ENCODE peak calls at places on chromosome 14, in seven cellular contexts. G is NCI-H1092 treated with DMSO at 0.1 percent for 48 hours; I is GM12865; Z is T47D; W is activated naive CD8-positive, alpha-beta T cell treated with anti-CD3 and anti-CD28 coated beads, Interleukin-2, amount 50 U/mL, for 24 hours; Q is HuH-7.5; Y is BJ. R is an unnamed sample.

GRCh38 chr14:68278568-68279436 is 459.2 kb downstream of the RAD51B start:
- DNase-seq in G (no peak), I (peak), Z (no peak), W (no peak), Q (no peak), Y (peak), R (no peak)

GRCh38 chr14:66117600-66117999 is 368.6 kb upstream of the CCDC196 start:
- DNase-seq in G (no peak), I (no peak), Z (peak), W (no peak), Q (no peak), Y (no peak), R (no peak)

GRCh38 chr14:55270832-55271571 is at the start of gene FBXO34:
- DNase-seq in G (peak), I (peak), Z (peak), W (peak), Q (peak), Y (peak), R (peak)

GRCh38 chr14:61744239-61744638 is 18.0 kb upstream of the SNAPC1 start:
- DNase-seq in G (no peak), I (no peak), Z (no peak), W (no peak), Q (no peak), Y (no peak), R (no peak)

GRCh38 chr14:91611528-91611927 is 101.4 kb upstream of the PPP4R3A start:
- DNase-seq in G (no peak), I (no peak), Z (no peak), W (no peak), Q (no peak), Y (no peak), R (no peak)

GRCh38 chr14:33767721-33768457 is 183.0 kb downstream of the EGLN3 start:
- DNase-seq in G (no peak), I (no peak), Z (no peak), W (no peak), Q (no peak), Y (no peak), R (no peak)

GRCh38 chr14:96466918-96467317 is 35.3 kb upstream of the PAPOLA start:
- DNase-seq in G (no peak), I (no peak), Z (no peak), W (no peak), Q (no peak), Y (no peak), R (no peak)

GRCh38 chr14:69328765-69329164 is 68.8 kb downstream of the GALNT16 start:
- DNase-seq in G (peak), I (no peak), Z (no peak), W (no peak), Q (no peak), Y (no peak), R (no peak)

GRCh38 chr14:88013750-88014349 is 8.9 kb downstream of the GPR65 start:
- DNase-seq in G (peak), I (peak), Z (peak), W (no peak), Q (peak), Y (no peak), R (no peak)

GRCh38 chr14:79011091-79011919 is 841.1 kb downstream of the NRXN3 start:
- DNase-seq in G (peak), I (peak), Z (peak), W (no peak), Q (no peak), Y (peak), R (peak)

GRCh38 chr14:99675381-99675835 is 8.7 kb upstream of the CYP46A1 start:
- DNase-seq in G (no peak), I (no peak), Z (no peak), W (no peak), Q (no peak), Y (no peak), R (no peak)

GRCh38 chr14:22510527-22511110 is 78.4 kb downstream of the DAD1 start:
- DNase-seq in G (no peak), I (peak), Z (no peak), W (no peak), Q (no peak), Y (peak), R (no peak)

GRCh38 chr14:104799657-104800599 is 973 bp upstream of the ZBTB42 start:
- DNase-seq in G (peak), I (peak), Z (peak), W (peak), Q (peak), Y (no peak), R (no peak)

GRCh38 chr14:24481622-24482324 is 26.3 kb downstream of the CMA1 start:
- DNase-seq in G (peak), I (peak), Z (peak), W (peak), Q (peak), Y (no peak), R (no peak)

GRCh38 chr14:60775296-60775695 is 40.7 kb downstream of the MNAT1 start:
- DNase-seq in G (no peak), I (no peak), Z (no peak), W (no peak), Q (no peak), Y (peak), R (no peak)

GRCh38 chr14:71175491-71175890 is 268.2 kb downstream of the PCNX1 start:
- DNase-seq in G (no peak), I (no peak), Z (no peak), W (no peak), Q (no peak), Y (no peak), R (no peak)

GRCh38 chr14:36952702-36953101 is 219.7 kb downstream of the SLC25A21 start:
- DNase-seq in G (no peak), I (no peak), Z (no peak), W (no peak), Q (no peak), Y (peak), R (no peak)

GRCh38 chr14:105322791-105323556 is 8.4 kb downstream of the PACS2 start:
- DNase-seq in G (no peak), I (no peak), Z (no peak), W (no peak), Q (no peak), Y (no peak), R (no peak)

GRCh38 chr14:30569216-30569902 is 10.4 kb downstream of the G2E3 start:
- DNase-seq in G (no peak), I (no peak), Z (no peak), W (no peak), Q (no peak), Y (no peak), R (no peak)

GRCh38 chr14:103581206-103581605 is 18.4 kb downstream of the COA8 start:
- DNase-seq in G (no peak), I (no peak), Z (no peak), W (no peak), Q (no peak), Y (no peak), R (no peak)

GRCh38 chr14:23861666-23862065 is 91.9 kb upstream of the DHRS4 start:
- DNase-seq in G (no peak), I (no peak), Z (no peak), W (no peak), Q (no peak), Y (no peak), R (no peak)

GRCh38 chr14:36424478-36425102 is 95.4 kb downstream of the NKX2-1 start:
- DNase-seq in G (peak), I (no peak), Z (no peak), W (no peak), Q (no peak), Y (no peak), R (peak)

GRCh38 chr14:25841226-25841625 is 756.6 kb downstream of the NOVA1 start:
- DNase-seq in G (no peak), I (no peak), Z (no peak), W (no peak), Q (no peak), Y (no peak), R (no peak)

GRCh38 chr14:30840086-30840779 is 34.1 kb upstream of the COCH start:
- DNase-seq in G (no peak), I (no peak), Z (no peak), W (no peak), Q (no peak), Y (no peak), R (no peak)

GRCh38 chr14:65128096-65128495 is 25.8 kb upstream of the MAX start:
- DNase-seq in G (no peak), I (no peak), Z (no peak), W (no peak), Q (no peak), Y (peak), R (no peak)

GRCh38 chr14:55077155-55077554 is 25.7 kb downstream of the MAPK1IP1L start:
- DNase-seq in G (no peak), I (peak), Z (no peak), W (no peak), Q (no peak), Y (no peak), R (no peak)

GRCh38 chr14:95256776-95257060 is 63.0 kb downstream of the CLMN start:
- DNase-seq in G (no peak), I (no peak), Z (no peak), W (no peak), Q (no peak), Y (no peak), R (no peak)

GRCh38 chr14:22370084-22370847 is 218.8 kb downstream of the DAD1 start:
- DNase-seq in G (no peak), I (no peak), Z (no peak), W (no peak), Q (no peak), Y (no peak), R (no peak)

GRCh38 chr14:94385553-94386057 is 2.8 kb downstream of the SERPINA1 start:
- DNase-seq in G (no peak), I (no peak), Z (no peak), W (no peak), Q (no peak), Y (no peak), R (no peak)

GRCh38 chr14:105107351-105107750 is 42.1 kb upstream of the GPR132 start:
- DNase-seq in G (no peak), I (no peak), Z (no peak), W (no peak), Q (no peak), Y (no peak), R (no peak)

GRCh38 chr14:80872645-80873044 is 68.9 kb downstream of the CEP128 start:
- DNase-seq in G (no peak), I (no peak), Z (no peak), W (no peak), Q (no peak), Y (no peak), R (no peak)

GRCh38 chr14:68522510-68523325 is 270.1 kb downstream of the ZFP36L1 start:
- DNase-seq in G (no peak), I (no peak), Z (no peak), W (no peak), Q (no peak), Y (no peak), R (no peak)

GRCh38 chr14:29654910-29655590 is 272.6 kb downstream of the PRKD1 start:
- DNase-seq in G (no peak), I (no peak), Z (no peak), W (no peak), Q (no peak), Y (no peak), R (peak)

GRCh38 chr14:94030571-94030970 is 4.4 kb downstream of the OTUB2 start:
- DNase-seq in G (no peak), I (no peak), Z (no peak), W (no peak), Q (no peak), Y (no peak), R (no peak)

GRCh38 chr14:96104469-96105057 is 65.4 kb downstream of the C14orf132 start:
- DNase-seq in G (no peak), I (peak), Z (no peak), W (no peak), Q (peak), Y (peak), R (peak)

GRCh38 chr14:90053044-90053443 is 8.8 kb upstream of the KCNK13 start:
- DNase-seq in G (no peak), I (no peak), Z (no peak), W (no peak), Q (no peak), Y (peak), R (no peak)

R was measured in NCI-H2029.